ENCODE peak calls at places on chromosomes 5 and 9, in five cellular contexts. I is activated CD4-positive, alpha-beta memory T cell treated with anti-CD3 and anti-CD28 coated beads, Interleukin-2, amount 10 ng/mL, durations not matched to agents 7 days and 5 days; K is AG20443; N is NCI-H2081; V is iris pigment epithelial cell. Z is an unnamed sample.

GRCh38 chr9:94135222-94135621 is 51.0 kb downstream of the PTPDC1 start:
- DNase-seq in I (no peak), K (peak), N (no peak), V (peak), Z (no peak)

GRCh38 chr5:145683426-145683825 is 151.7 kb downstream of the PRELID2 start:
- DNase-seq in I (no peak), K (no peak), N (no peak), V (no peak), Z (no peak)

GRCh38 chr9:121262450-121262849 is 5.5 kb upstream of the GSN start:
- DNase-seq in I (no peak), K (no peak), N (no peak), V (no peak), Z (no peak)

GRCh38 chr5:143635146-143635752 is 176.7 kb upstream of the HMHB1 start:
- DNase-seq in I (no peak), K (peak), N (no peak), V (peak), Z (peak)

GRCh38 chr5:115414406-115415142 is 118.1 kb upstream of the CCDC112 start:
- DNase-seq in I (no peak), K (peak), N (no peak), V (peak), Z (peak)

GRCh38 chr5:37847978-37848425 is 8.2 kb upstream of the GDNF start:
- DNase-seq in I (no peak), K (peak), N (peak), V (peak), Z (no peak)

GRCh38 chr9:136723362-136723976 is 11.1 kb downstream of the DIPK1B start:
- DNase-seq in I (no peak), K (no peak), N (no peak), V (no peak), Z (no peak)

GRCh38 chr5:155001523-155001922 is 12.0 kb upstream of the KIF4B start:
- DNase-seq in I (no peak), K (no peak), N (no peak), V (no peak), Z (no peak)

GRCh38 chr9:130179508-130179907 is 7.3 kb downstream of the NCS1 start:
- DNase-seq in I (no peak), K (no peak), N (no peak), V (no peak), Z (no peak)

GRCh38 chr5:62152394-62153123 is 153.4 kb upstream of the KIF2A start:
- DNase-seq in I (no peak), K (no peak), N (peak), V (no peak), Z (no peak)

GRCh38 chr5:125894383-125894782 is 528.8 kb upstream of the GRAMD2B start:
- DNase-seq in I (no peak), K (no peak), N (no peak), V (peak), Z (no peak)

GRCh38 chr5:149656576-149657182 is 73.4 kb upstream of the PPARGC1B start:
- DNase-seq in I (peak), K (no peak), N (peak), V (no peak), Z (no peak)

GRCh38 chr5:54720346-54720745 is 202.8 kb downstream of the SNX18 start:
- DNase-seq in I (no peak), K (no peak), N (no peak), V (peak), Z (no peak)

GRCh38 chr9:77221431-77221830 is 44.1 kb downstream of the VPS13A start:
- DNase-seq in I (no peak), K (no peak), N (no peak), V (peak), Z (peak)

GRCh38 chr5:76818844-76819831 is at the start of gene F2RL1:
- DNase-seq in I (peak), K (peak), N (peak), V (peak), Z (no peak)

GRCh38 chr5:129204525-129204924 is 110.0 kb downstream of the ISOC1 start:
- DNase-seq in I (no peak), K (no peak), N (no peak), V (no peak), Z (no peak)

Z was measured in stromal cell of bone marrow.